ENCODE peak calls at places on chromosome 10, in eight cellular contexts. S is stomach, L is GM23338, O is NB4, J is body of pancreas, H is A549, Q is psoas muscle, V is upper lobe of right lung. B is an unnamed sample.

GRCh38 chr10:44924261-44925040 is 13.3 kb downstream of the TMEM72 start:
- DNase-seq in S (no peak), L (peak), O (no peak), J (no peak), H (no peak), Q (no peak), V (no peak), B (no peak)

GRCh38 chr10:111835562-111835961 is 348.0 kb downstream of the GPAM start:
- DNase-seq in S (no peak), L (no peak), O (no peak), J (peak), H (no peak), Q (no peak), V (no peak), B (peak)

GRCh38 chr10:8315619-8316021 is 261.1 kb downstream of the GATA3 start:
- DNase-seq in S (no peak), L (no peak), O (no peak), J (no peak), H (no peak), Q (no peak), V (no peak), B (no peak)

GRCh38 chr10:77279207-77279606 is 358.4 kb downstream of the KCNMA1 start:
- DNase-seq in S (no peak), L (no peak), O (no peak), J (no peak), H (no peak), Q (no peak), V (no peak), B (peak)

GRCh38 chr10:13462551-13462950 is 66.3 kb downstream of the BEND7 start:
- DNase-seq in S (no peak), L (no peak), O (no peak), J (no peak), H (no peak), Q (no peak), V (no peak), B (no peak)

GRCh38 chr10:133161486-133162051 is 1.6 kb downstream of the KNDC1 start:
- DNase-seq in S (no peak), L (peak), O (peak), J (no peak), H (no peak), Q (no peak), V (peak), B (no peak)

GRCh38 chr10:129932182-129932581 is 31.9 kb downstream of the EBF3 start:
- DNase-seq in S (no peak), L (no peak), O (no peak), J (no peak), H (no peak), Q (peak), V (no peak), B (no peak)

GRCh38 chr10:69994262-69994661 is 58.4 kb upstream of the MACROH2A2 start:
- DNase-seq in S (no peak), L (peak), O (peak), J (peak), H (peak), Q (no peak), V (no peak), B (no peak)

GRCh38 chr10:117398014-117398413 is 22.8 kb upstream of the PDZD8 start:
- DNase-seq in S (no peak), L (no peak), O (no peak), J (no peak), H (no peak), Q (no peak), V (no peak), B (no peak)

GRCh38 chr10:118307237-118307636 is 34.9 kb downstream of the FAM204A start:
- DNase-seq in S (no peak), L (no peak), O (no peak), J (no peak), H (no peak), Q (no peak), V (no peak), B (no peak)

GRCh38 chr10:84118395-84119006 is 20.8 kb upstream of the GHITM start:
- DNase-seq in S (no peak), L (no peak), O (no peak), J (no peak), H (no peak), Q (no peak), V (no peak), B (no peak)

GRCh38 chr10:102120142-102120986 is at the start of gene LDB1:
- DNase-seq in S (peak), L (peak), O (peak), J (peak), H (peak), Q (peak), V (peak), B (no peak)

GRCh38 chr10:33126118-33126517 is 168.1 kb upstream of the ITGB1 start:
- DNase-seq in S (no peak), L (no peak), O (no peak), J (no peak), H (no peak), Q (no peak), V (no peak), B (no peak)

GRCh38 chr10:28254290-28254985 is 48.4 kb downstream of the MPP7 start:
- DNase-seq in S (no peak), L (no peak), O (no peak), J (peak), H (no peak), Q (no peak), V (no peak), B (no peak)

GRCh38 chr10:29257106-29257783 is 31.6 kb upstream of the LYZL1 start:
- DNase-seq in S (no peak), L (no peak), O (peak), J (peak), H (no peak), Q (peak), V (no peak), B (peak)

GRCh38 chr10:44818721-44819127 is 92.4 kb upstream of the TMEM72 start:
- DNase-seq in S (no peak), L (no peak), O (no peak), J (no peak), H (no peak), Q (no peak), V (no peak), B (no peak)

GRCh38 chr10:110137142-110137545 is 70.3 kb upstream of the MXI1 start:
- DNase-seq in S (no peak), L (peak), O (peak), J (peak), H (peak), Q (no peak), V (no peak), B (peak)

GRCh38 chr10:48437546-48437945 is 131.1 kb downstream of the MAPK8 start:
- DNase-seq in S (no peak), L (no peak), O (no peak), J (no peak), H (no peak), Q (no peak), V (no peak), B (no peak)

GRCh38 chr10:130897815-130898214 is 413.7 kb downstream of the TCERG1L start:
- DNase-seq in S (no peak), L (no peak), O (no peak), J (no peak), H (no peak), Q (no peak), V (no peak), B (no peak)

GRCh38 chr10:35433851-35434426 is 97.6 kb downstream of the CCNY start:
- DNase-seq in S (no peak), L (no peak), O (no peak), J (no peak), H (no peak), Q (no peak), V (no peak), B (peak)

GRCh38 chr10:132964231-132964630 is 21.9 kb upstream of the CFAP46 start:
- DNase-seq in S (no peak), L (no peak), O (no peak), J (no peak), H (no peak), Q (peak), V (no peak), B (no peak)

GRCh38 chr10:101041252-101041761 is 10.3 kb downstream of the SFXN3 start:
- DNase-seq in S (peak), L (peak), O (peak), J (peak), H (peak), Q (peak), V (no peak), B (peak)

GRCh38 chr10:125161570-125162139 is 1.3 kb upstream of the CTBP2 start:
- DNase-seq in S (peak), L (no peak), O (no peak), J (no peak), H (no peak), Q (peak), V (peak), B (no peak)

GRCh38 chr10:107056160-107056559 is 108.3 kb downstream of the SORCS1 start:
- DNase-seq in S (no peak), L (no peak), O (no peak), J (no peak), H (no peak), Q (no peak), V (no peak), B (no peak)

GRCh38 chr10:51860257-51860656 is 160.9 kb upstream of the CSTF2T start:
- DNase-seq in S (no peak), L (no peak), O (peak), J (peak), H (no peak), Q (no peak), V (no peak), B (peak)

GRCh38 chr10:58644311-58644710 is 131.6 kb downstream of the BICC1 start:
- DNase-seq in S (no peak), L (no peak), O (no peak), J (no peak), H (no peak), Q (no peak), V (no peak), B (no peak)

GRCh38 chr10:83539528-83540308 is 599.6 kb upstream of the GHITM start:
- DNase-seq in S (no peak), L (peak), O (no peak), J (peak), H (no peak), Q (peak), V (no peak), B (no peak)

GRCh38 chr10:102113956-102114857 is 6.0 kb downstream of the LDB1 start:
- DNase-seq in S (peak), L (peak), O (peak), J (peak), H (no peak), Q (peak), V (peak), B (no peak)

GRCh38 chr10:35307297-35307696 is 29.0 kb upstream of the CCNY start:
- DNase-seq in S (no peak), L (no peak), O (no peak), J (no peak), H (no peak), Q (no peak), V (no peak), B (no peak)

GRCh38 chr10:121668336-121669009 is 70.2 kb upstream of the FGFR2 start:
- DNase-seq in S (peak), L (peak), O (no peak), J (peak), H (no peak), Q (no peak), V (peak), B (peak)

GRCh38 chr10:88651131-88651541 is 13.1 kb upstream of the LIPF start:
- DNase-seq in S (no peak), L (no peak), O (no peak), J (no peak), H (peak), Q (no peak), V (no peak), B (peak)

GRCh38 chr10:127736222-127736914 is 617 bp upstream of the FOXI2 start:
- DNase-seq in S (no peak), L (peak), O (no peak), J (no peak), H (no peak), Q (no peak), V (no peak), B (no peak)

GRCh38 chr10:75465110-75465509 is 33.7 kb downstream of the LRMDA start:
- DNase-seq in S (no peak), L (no peak), O (peak), J (no peak), H (no peak), Q (no peak), V (no peak), B (no peak)

GRCh38 chr10:102120987-102121738 is 995 bp upstream of the LDB1 start:
- DNase-seq in S (peak), L (peak), O (no peak), J (peak), H (no peak), Q (peak), V (peak), B (no peak)

GRCh38 chr10:3165196-3165595 is 7.4 kb downstream of the PITRM1 start:
- DNase-seq in S (no peak), L (no peak), O (no peak), J (no peak), H (no peak), Q (no peak), V (no peak), B (no peak)

GRCh38 chr10:109504401-109504800 is 418.9 kb downstream of the XPNPEP1 start:
- DNase-seq in S (no peak), L (no peak), O (no peak), J (no peak), H (no peak), Q (no peak), V (no peak), B (no peak)

GRCh38 chr10:52776471-52776903 is 3.9 kb upstream of the MBL2 start:
- DNase-seq in S (no peak), L (no peak), O (no peak), J (no peak), H (no peak), Q (no peak), V (no peak), B (no peak)

GRCh38 chr10:92729886-92730285 is 40.1 kb downstream of the HHEX start:
- DNase-seq in S (no peak), L (peak), O (no peak), J (no peak), H (no peak), Q (no peak), V (no peak), B (no peak)

DNA sequence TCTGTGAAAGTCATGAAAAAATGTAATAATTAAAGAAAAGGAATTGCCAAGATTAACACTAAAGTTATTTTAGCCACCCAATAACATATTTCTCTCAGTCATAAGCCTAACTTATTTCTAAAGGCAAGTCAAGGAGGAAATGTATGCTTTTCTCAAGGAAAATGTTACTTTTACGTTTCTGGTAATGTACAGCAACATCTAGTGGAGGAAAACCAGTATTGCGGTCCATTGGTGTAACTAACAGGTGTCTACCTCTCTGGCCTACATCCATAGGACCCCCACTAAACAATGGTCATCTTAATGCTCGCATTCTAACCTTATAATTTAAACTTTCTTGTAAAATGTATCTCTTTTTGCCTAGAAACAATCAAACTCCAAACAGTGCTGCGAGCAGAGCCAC is 437.5 kb downstream of the KIF20B start:
- DNase-seq in S (no peak), L (peak), O (peak), J (no peak), H (no peak), Q (no peak), V (no peak), B (no peak)
- TF ChIP-seq CTCF in S (no peak), L (peak), O (peak), J (no peak), H (peak), Q (peak), V (peak), B (peak)

DNA sequence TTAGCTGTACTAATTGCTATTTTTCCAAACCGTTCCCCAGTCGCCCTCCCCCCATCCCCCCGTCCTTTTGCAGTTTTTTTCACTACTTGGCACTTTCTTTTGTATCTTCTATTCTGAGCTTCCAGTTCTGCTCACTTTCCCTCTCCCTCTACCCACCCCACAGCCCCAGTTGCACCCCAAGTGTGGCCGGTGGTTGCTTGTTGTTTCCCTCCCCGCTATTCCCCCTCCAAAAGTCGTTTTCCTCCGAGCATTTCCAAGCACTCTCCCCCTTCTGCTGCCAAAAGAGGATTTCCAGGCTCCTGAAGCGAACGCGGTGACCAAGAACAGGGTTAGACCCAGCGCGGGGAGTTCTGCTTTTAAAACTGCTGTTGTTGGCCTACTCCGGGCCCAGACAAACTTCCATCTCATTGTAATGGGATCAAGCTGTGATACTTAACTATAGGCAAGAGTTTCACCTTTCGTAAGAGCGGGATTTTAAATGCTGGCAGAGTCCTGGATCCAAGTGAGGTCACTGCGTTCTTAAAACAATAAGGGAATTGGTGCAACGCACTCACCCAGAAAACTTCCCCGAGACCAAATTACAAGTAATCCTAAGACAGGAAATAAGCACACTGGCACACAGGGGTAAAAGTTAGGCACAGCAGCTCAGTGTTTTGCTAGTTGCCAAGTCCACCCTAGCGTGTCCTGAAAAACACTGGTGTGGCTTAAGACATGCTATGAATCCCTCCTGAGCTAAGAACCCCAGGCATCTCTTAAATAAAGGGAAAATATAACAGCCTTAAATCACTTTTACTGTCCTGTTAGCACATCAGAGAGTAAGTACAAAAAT is 1.5 kb upstream of the RGS10 start:
- DNase-seq in S (no peak), L (peak), O (no peak), J (no peak), H (no peak), Q (no peak), V (no peak), B (no peak)
- H3K4me3 ChIP-seq in S (peak), L (peak), O (no peak), J (no peak), H (peak), Q (peak), V (peak), B (peak)

GRCh38 chr10:11557513-11557912 is 53.9 kb downstream of the USP6NL start:
- DNase-seq in S (no peak), L (no peak), O (no peak), J (no peak), H (no peak), Q (no peak), V (no peak), B (no peak)

GRCh38 chr10:11555556-11555955 is 55.9 kb downstream of the USP6NL start:
- DNase-seq in S (no peak), L (no peak), O (no peak), J (no peak), H (no peak), Q (no peak), V (no peak), B (no peak)

GRCh38 chr10:11560076-11560709 is 51.3 kb downstream of the USP6NL start:
- DNase-seq in S (no peak), L (no peak), O (peak), J (no peak), H (no peak), Q (no peak), V (no peak), B (no peak)

GRCh38 chr10:11553773-11554381 is 57.6 kb downstream of the USP6NL start:
- DNase-seq in S (no peak), L (no peak), O (no peak), J (no peak), H (no peak), Q (no peak), V (no peak), B (no peak)

GRCh38 chr10:11557967-11558366 is 53.5 kb downstream of the USP6NL start:
- DNase-seq in S (no peak), L (no peak), O (no peak), J (no peak), H (no peak), Q (no peak), V (no peak), B (no peak)
- TF ChIP-seq CTCF in S (no peak), L (no peak), O (no peak), J (no peak), H (no peak), Q (no peak), V (no peak), B (no peak)

DNA sequence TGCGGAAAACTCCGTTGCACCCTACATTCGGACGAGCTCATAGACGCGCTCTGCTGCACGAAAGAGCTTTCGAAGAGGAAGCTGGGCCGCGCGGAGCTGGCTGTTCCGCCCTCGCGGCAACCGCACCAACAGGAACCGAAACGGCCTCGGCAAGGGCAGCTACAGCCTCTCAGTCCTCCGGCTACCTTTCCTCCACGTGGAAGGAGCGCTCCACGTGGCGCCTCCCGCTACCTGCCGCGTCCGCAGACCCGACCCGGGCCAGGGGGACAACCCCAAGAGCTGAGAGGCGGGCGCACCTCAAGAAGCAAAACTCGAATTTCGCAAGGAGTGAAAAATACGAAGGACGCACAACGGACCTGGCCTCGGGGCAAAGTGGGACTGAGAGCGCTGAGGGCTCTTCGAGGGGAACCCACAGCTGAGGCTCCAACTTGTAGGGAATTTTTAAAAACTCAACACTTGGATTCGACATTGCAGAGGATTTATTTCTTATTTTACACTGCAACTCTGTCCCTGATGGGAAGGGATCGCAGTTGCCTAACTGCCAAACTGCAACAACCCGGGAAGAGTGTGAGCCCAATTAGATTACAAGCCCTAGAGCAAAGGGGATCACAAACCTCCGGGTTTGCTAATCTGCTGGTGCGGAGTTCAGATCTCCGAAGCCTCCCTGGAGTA is 1.4 kb downstream of the HPSE2 start:
- DNase-seq in S (peak), L (peak), O (peak), J (peak), H (no peak), Q (peak), V (peak), B (peak)
- H3K4me3 ChIP-seq in S (peak), L (peak), O (peak), J (no peak), H (peak), Q (peak), V (peak), B (peak)

GRCh38 chr10:42827201-42827600 is 44.6 kb downstream of the BMS1 start:
- DNase-seq in S (no peak), L (peak), O (peak), J (no peak), H (no peak), Q (no peak), V (no peak), B (no peak)
- TF ChIP-seq CTCF in S (no peak), L (peak), O (peak), J (no peak), H (no peak), Q (no peak), V (no peak), B (no peak)

DNA sequence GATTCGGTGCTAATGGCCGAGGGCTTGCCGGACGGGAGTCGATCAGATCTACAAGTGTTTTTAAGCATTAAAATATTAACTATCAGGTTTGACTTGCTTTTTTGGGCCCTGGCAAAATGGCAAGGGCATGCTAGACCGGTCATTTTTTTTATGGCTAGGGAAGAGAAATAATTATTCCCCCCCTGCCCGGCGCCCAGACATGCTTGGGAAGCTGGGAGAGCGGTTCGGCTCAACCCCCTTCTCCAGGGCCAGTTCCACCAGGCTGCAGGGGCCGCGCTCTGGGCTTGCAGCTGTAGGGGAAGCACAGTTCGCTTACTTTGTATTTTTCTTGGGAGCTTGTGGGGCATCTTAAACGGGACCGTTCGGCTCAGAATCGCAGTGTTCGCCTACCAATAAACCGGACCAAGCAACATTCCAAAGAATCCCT is 3.0 kb downstream of the TCF7L2 start:
- DNase-seq in S (no peak), L (peak), O (no peak), J (peak), H (no peak), Q (peak), V (no peak), B (no peak)
- H3K4me3 ChIP-seq in S (peak), L (peak), O (no peak), J (peak), H (peak), Q (peak), V (peak), B (peak)

GRCh38 chr10:71429929-71430328 is 33.2 kb downstream of the CDH23 start:
- DNase-seq in S (no peak), L (peak), O (no peak), J (no peak), H (peak), Q (no peak), V (no peak), B (no peak)
- TF ChIP-seq CTCF in S (no peak), L (peak), O (peak), J (no peak), H (no peak), Q (no peak), V (no peak), B (peak)